ENCODE peak calls at places on chromosomes 7 and 10, in ten cellular contexts. P, B, L, J, T, M, I, E, X and H are unnamed samples. For H3K36me3 and H3K4me1, the result is how much of the 10 kb centered on the place peaks cover.

GRCh38 chr7:139739863-139740597 is 37.8 kb downstream of the HIPK2 start:
- DNase-seq in P (no peak), B (peak), L (no peak), J (no peak), T (no peak), M (no peak), I (no peak), E (peak), X (no peak), H (no peak)

GRCh38 chr7:143467724-143468123 is 9.9 kb upstream of the TAS2R41 start:
- DNase-seq in P (no peak), B (no peak), L (no peak), J (no peak), T (no peak), M (no peak), I (no peak), E (no peak), X (no peak), H (no peak)

GRCh38 chr7:67743501-67743900 is 746.9 kb downstream of the TYW1 start:
- DNase-seq in P (no peak), B (no peak), L (no peak), J (no peak), T (no peak), M (no peak), I (no peak), E (no peak), X (no peak), H (no peak)

GRCh38 chr10:12703813-12704212 is 297.7 kb downstream of the CCDC3 start:
- DNase-seq in P (no peak), B (no peak), L (no peak), J (no peak), T (no peak), M (no peak), I (no peak), E (no peak), X (no peak), H (no peak)

GRCh38 chr10:4331150-4331549 is 494.9 kb upstream of the AKR1E2 start:
- DNase-seq in P (no peak), B (no peak), L (no peak), J (no peak), T (no peak), M (no peak), I (no peak), E (no peak), X (no peak), H (no peak)

GRCh38 chr7:119090851-119091250 is 866.3 kb downstream of the ANKRD7 start:
- DNase-seq in P (no peak), B (no peak), L (no peak), J (no peak), T (no peak), M (no peak), I (no peak), E (no peak), X (no peak), H (no peak)

GRCh38 chr10:114856544-114857287 is 35.1 kb downstream of the FHIP2A start:
- DNase-seq in P (peak), B (no peak), L (no peak), J (no peak), T (no peak), M (no peak), I (no peak), E (no peak), X (no peak), H (no peak)

GRCh38 chr10:31146496-31147219 is 115.0 kb upstream of the ZNF438 start:
- DNase-seq in P (no peak), B (no peak), L (no peak), J (peak), T (no peak), M (no peak), I (peak), E (no peak), X (no peak), H (no peak)

GRCh38 chr10:49174926-49175500 is 13.2 kb downstream of the TMEM273 start:
- DNase-seq in P (no peak), B (no peak), L (no peak), J (no peak), T (no peak), M (no peak), I (no peak), E (no peak), X (no peak), H (no peak)

GRCh38 chr7:4733936-4734528 is 41.4 kb upstream of the AP5Z1 start:
- DNase-seq in P (no peak), B (no peak), L (no peak), J (no peak), T (no peak), M (no peak), I (no peak), E (no peak), X (peak), H (no peak)

GRCh38 chr10:95035343-95036283 is 33.7 kb downstream of the CYP2C8 start:
- DNase-seq in P (no peak), B (no peak), L (no peak), J (no peak), T (no peak), M (no peak), I (no peak), E (no peak), X (no peak), H (no peak)

GRCh38 chr7:2873686-2874551 is 29.8 kb upstream of the GNA12 start:
- DNase-seq in P (peak), B (no peak), L (peak), J (no peak), T (no peak), M (no peak), I (peak), E (no peak), X (no peak), H (peak)

GRCh38 chr10:51341216-51341615 is 266.9 kb downstream of the PRKG1 start:
- DNase-seq in P (no peak), B (no peak), L (no peak), J (no peak), T (no peak), M (no peak), I (no peak), E (no peak), X (no peak), H (no peak)

GRCh38 chr7:110870926-110871325 is 220.0 kb upstream of the LRRN3 start:
- DNase-seq in P (no peak), B (no peak), L (no peak), J (no peak), T (no peak), M (no peak), I (no peak), E (no peak), X (no peak), H (no peak)

GRCh38 chr7:110786576-110786975 is 304.4 kb upstream of the LRRN3 start:
- DNase-seq in P (no peak), B (no peak), L (no peak), J (no peak), T (no peak), M (no peak), I (no peak), E (no peak), X (no peak), H (no peak)

GRCh38 chr7:131027287-131027773 is 293.3 kb upstream of the KLF14 start:
- DNase-seq in P (no peak), B (peak), L (peak), J (peak), T (no peak), M (no peak), I (no peak), E (no peak), X (peak), H (no peak)

GRCh38 chr10:5601826-5602225 is 64.6 kb downstream of the ASB13 start:
- DNase-seq in P (no peak), B (no peak), L (no peak), J (no peak), T (no peak), M (no peak), I (no peak), E (no peak), X (no peak), H (no peak)

GRCh38 chr7:36747969-36748574 is 23.8 kb upstream of the AOAH start:
- DNase-seq in P (no peak), B (no peak), L (no peak), J (no peak), T (no peak), M (no peak), I (no peak), E (no peak), X (no peak), H (no peak)

GRCh38 chr10:117342638-117343037 is 32.6 kb downstream of the PDZD8 start:
- DNase-seq in P (no peak), B (no peak), L (no peak), J (no peak), T (no peak), M (no peak), I (peak), E (no peak), X (no peak), H (no peak)

GRCh38 chr7:92714280-92714679 is 122.1 kb downstream of the CDK6 start:
- DNase-seq in P (no peak), B (no peak), L (no peak), J (no peak), T (no peak), M (no peak), I (no peak), E (no peak), X (no peak), H (no peak)
- H3K36me3 ChIP-seq in P (under half), B (under half), L (under half), J (under half), T (under half), M (under half), I (under half), E (under half), X (under half), H (under half)

GRCh38 chr10:1045415-1045814 is 3.5 kb downstream of the IDI1 start:
- DNase-seq in P (no peak), B (no peak), L (no peak), J (no peak), T (no peak), M (no peak), I (no peak), E (no peak), X (no peak), H (no peak)
- H3K4me1 ChIP-seq in P (under half), B (under half), L (under half), J (under half), T (under half), M (under half), I (under half), E (under half), X (under half), H (under half)

GRCh38 chr7:123876557-123877256 is 31.7 kb downstream of the HYAL4 start:
- DNase-seq in P (no peak), B (no peak), L (no peak), J (no peak), T (no peak), M (no peak), I (no peak), E (no peak), X (no peak), H (no peak)
- H3K36me3 ChIP-seq in P (under half), B (under half), L (under half), J (under half), T (under half), M (under half), I (under half), E (under half), X (under half), H (under half)

GRCh38 chr7:105677395-105677701 is 96.1 kb upstream of the EFCAB10 start:
- DNase-seq in P (no peak), B (no peak), L (no peak), J (no peak), T (no peak), M (no peak), I (no peak), E (no peak), X (no peak), H (no peak)

GRCh38 chr7:105673367-105674188 is 92.3 kb upstream of the EFCAB10 start:
- DNase-seq in P (no peak), B (peak), L (no peak), J (no peak), T (no peak), M (no peak), I (no peak), E (peak), X (no peak), H (no peak)

GRCh38 chr7:105675873-105676484 is 94.7 kb upstream of the EFCAB10 start:
- DNase-seq in P (no peak), B (peak), L (no peak), J (no peak), T (no peak), M (no peak), I (no peak), E (peak), X (peak), H (no peak)

GRCh38 chr7:105672820-105673219 is 91.5 kb upstream of the EFCAB10 start:
- DNase-seq in P (no peak), B (no peak), L (no peak), J (no peak), T (no peak), M (no peak), I (no peak), E (no peak), X (no peak), H (no peak)

GRCh38 chr7:105674200-105675030 is 93.1 kb upstream of the EFCAB10 start:
- DNase-seq in P (no peak), B (peak), L (no peak), J (no peak), T (no peak), M (no peak), I (no peak), E (no peak), X (no peak), H (no peak)
- H3K4me1 ChIP-seq in P (under half), B (half or more), L (under half), J (under half), T (under half), M (under half), I (under half), E (half or more), X (under half), H (under half)

DNA sequence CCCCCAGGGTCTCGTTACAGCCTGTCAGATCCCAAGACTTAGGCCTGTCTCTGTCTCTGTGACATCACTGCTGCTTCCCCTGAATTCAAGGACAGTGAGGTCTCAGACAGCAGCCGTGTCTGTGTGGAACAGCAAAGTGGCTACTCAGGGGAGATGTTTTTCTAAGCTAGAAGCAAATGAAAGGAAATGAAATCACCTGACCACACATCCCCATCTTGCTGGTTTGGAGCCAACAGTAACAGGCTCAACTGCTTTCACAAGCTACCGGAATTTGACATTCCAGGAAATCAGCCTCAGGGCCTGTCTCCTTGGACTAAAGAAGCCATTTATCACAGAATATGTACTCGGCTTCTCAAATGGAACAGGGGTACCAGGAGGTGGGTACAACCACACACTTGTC is 73.0 kb downstream of the SPDYE5 start:
- DNase-seq in P (peak), B (peak), L (no peak), J (peak), T (peak), M (no peak), I (peak), E (no peak), X (no peak), H (no peak)
- H3K36me3 ChIP-seq in P (under half), B (under half), L (under half), J (under half), T (under half), M (under half), I (under half), E (under half), X (under half), H (under half)

GRCh38 chr7:114933665-114934064 is 11.8 kb downstream of the MDFIC start:
- DNase-seq in P (no peak), B (no peak), L (no peak), J (no peak), T (no peak), M (no peak), I (no peak), E (no peak), X (no peak), H (no peak)

GRCh38 chr7:114931656-114932011 is 9.7 kb downstream of the MDFIC start:
- DNase-seq in P (no peak), B (no peak), L (no peak), J (no peak), T (no peak), M (no peak), I (no peak), E (peak), X (peak), H (no peak)

GRCh38 chr7:114934074-114934473 is 12.2 kb downstream of the MDFIC start:
- DNase-seq in P (no peak), B (no peak), L (no peak), J (no peak), T (no peak), M (no peak), I (no peak), E (no peak), X (no peak), H (no peak)

GRCh38 chr7:114937422-114937821 is 15.5 kb downstream of the MDFIC start:
- DNase-seq in P (no peak), B (no peak), L (no peak), J (no peak), T (no peak), M (no peak), I (no peak), E (no peak), X (no peak), H (no peak)

DNA sequence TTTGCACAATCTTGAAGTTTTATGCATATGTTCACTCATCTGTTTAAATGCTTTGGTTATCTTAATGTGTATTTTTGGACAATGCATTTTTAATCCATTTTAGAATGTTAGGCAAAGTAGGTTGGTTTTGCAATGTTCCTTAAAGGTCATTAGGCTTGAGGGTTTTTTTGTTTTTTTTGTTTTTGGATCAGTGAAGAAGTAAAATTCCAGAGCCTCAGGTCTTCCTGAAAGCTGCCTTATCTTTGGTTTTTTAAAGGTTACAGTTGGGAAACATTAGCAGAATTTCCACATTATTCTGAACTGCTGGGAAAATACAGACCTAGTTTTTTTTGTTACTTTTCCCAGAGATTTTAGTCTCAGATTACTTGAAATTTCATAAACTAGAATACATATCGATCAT is 12.9 kb downstream of the MDFIC start:
- DNase-seq in P (no peak), B (no peak), L (no peak), J (no peak), T (no peak), M (no peak), I (no peak), E (no peak), X (no peak), H (no peak)
- H3K4me1 ChIP-seq in P (under half), B (under half), L (under half), J (under half), T (under half), M (under half), I (under half), E (half or more), X (under half), H (under half)

GRCh38 chr10:124403548-124403947 is 15.2 kb downstream of the OAT start:
- DNase-seq in P (peak), B (no peak), L (peak), J (no peak), T (no peak), M (no peak), I (no peak), E (no peak), X (peak), H (peak)
- H3K36me3 ChIP-seq in P (under half), B (under half), L (half or more), J (under half), T (under half), M (under half), I (under half), E (under half), X (under half), H (under half)

DNA sequence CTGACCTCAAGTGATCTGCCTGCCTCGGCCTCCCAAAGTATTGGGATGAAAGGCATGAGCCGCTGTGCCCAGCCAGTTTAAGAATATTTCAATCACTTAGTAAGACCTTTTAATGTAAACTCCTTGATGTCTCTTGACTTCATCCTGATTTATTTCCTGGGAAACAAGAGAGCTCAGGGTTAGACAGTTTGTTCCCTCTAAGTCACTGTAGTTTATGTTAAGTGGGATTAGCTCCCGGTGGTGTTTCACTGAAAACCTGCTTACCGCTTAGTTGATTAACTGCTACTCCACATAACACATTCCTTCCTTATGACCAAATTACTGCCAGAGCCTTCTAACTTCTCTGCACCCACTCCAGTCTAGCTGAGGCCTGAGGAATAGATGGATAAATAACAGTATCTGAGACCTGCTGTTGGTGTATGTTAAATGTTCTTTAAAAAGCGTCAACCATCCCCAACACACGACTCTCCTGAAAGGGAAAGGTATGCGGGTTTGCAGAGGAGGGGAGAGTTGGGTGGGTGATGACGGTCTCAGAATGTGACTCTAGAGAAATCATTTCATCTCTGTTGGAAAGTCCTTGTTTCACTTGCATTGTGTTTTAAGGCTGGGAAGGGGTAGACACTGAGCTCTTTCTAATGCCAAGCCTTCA is 48.7 kb downstream of the CREB3L2 start:
- DNase-seq in P (no peak), B (no peak), L (no peak), J (peak), T (no peak), M (no peak), I (no peak), E (no peak), X (no peak), H (no peak)
- H3K4me1 ChIP-seq in P (under half), B (half or more), L (half or more), J (under half), T (under half), M (under half), I (under half), E (half or more), X (under half), H (under half)

GRCh38 chr7:106127984-106128780 is 16.1 kb upstream of the SYPL1 start:
- DNase-seq in P (no peak), B (no peak), L (no peak), J (no peak), T (no peak), M (no peak), I (no peak), E (no peak), X (no peak), H (no peak)

GRCh38 chr7:106125417-106125816 is 13.3 kb upstream of the SYPL1 start:
- DNase-seq in P (no peak), B (no peak), L (no peak), J (peak), T (no peak), M (no peak), I (no peak), E (no peak), X (no peak), H (no peak)

GRCh38 chr7:106126170-106126938 is 14.2 kb upstream of the SYPL1 start:
- DNase-seq in P (peak), B (no peak), L (no peak), J (no peak), T (no peak), M (no peak), I (no peak), E (peak), X (peak), H (no peak)

GRCh38 chr7:106128846-106129245 is 16.7 kb upstream of the SYPL1 start:
- DNase-seq in P (no peak), B (no peak), L (no peak), J (no peak), T (no peak), M (no peak), I (no peak), E (no peak), X (no peak), H (no peak)

DNA sequence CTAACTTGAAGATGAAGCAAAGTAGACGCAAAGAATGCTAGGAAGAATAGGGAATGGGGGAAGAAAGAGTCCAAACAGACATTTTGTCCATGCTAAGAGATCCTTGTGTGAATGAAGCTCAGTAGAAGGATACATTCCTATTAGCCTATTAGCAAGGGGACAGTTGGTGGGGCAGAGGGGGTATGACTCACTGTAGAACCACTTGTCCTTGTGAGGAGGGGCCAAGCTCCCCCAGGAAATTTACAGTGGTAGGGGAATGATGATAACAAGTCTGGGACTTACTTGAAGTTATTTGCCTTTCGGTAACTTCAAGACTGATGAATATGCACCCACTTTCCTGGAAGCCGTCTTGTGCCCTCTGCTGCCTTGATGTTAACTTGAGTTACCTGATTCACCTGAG is 17.2 kb upstream of the SYPL1 start:
- DNase-seq in P (no peak), B (no peak), L (no peak), J (no peak), T (no peak), M (no peak), I (no peak), E (no peak), X (no peak), H (no peak)
- H3K36me3 ChIP-seq in P (under half), B (under half), L (under half), J (under half), T (under half), M (under half), I (under half), E (under half), X (under half), H (under half)